ENCODE peak calls at places on chromosomes 11 and 22, in five cellular contexts. T is IMR-90, N is left ventricle myocardium inferior, U is ovary, R is thyroid gland. X is an unnamed sample.

GRCh38 chr22:44567846-44568493 is 69.9 kb upstream of the RTL6 start:
- DNase-seq in T (peak), N (no peak), U (peak), R (peak), X (peak)

GRCh38 chr22:17748555-17749353 is 25.5 kb downstream of the BID start:
- DNase-seq in T (no peak), N (peak), U (no peak), R (no peak), X (no peak)

GRCh38 chr11:63961608-63962412 is 12.6 kb upstream of the COX8A start:
- DNase-seq in T (peak), N (peak), U (no peak), R (no peak), X (peak)

GRCh38 chr11:112511271-112511670 is 250.6 kb upstream of the PLET1 start:
- DNase-seq in T (no peak), N (no peak), U (no peak), R (no peak), X (no peak)

GRCh38 chr11:134360050-134360835 is 28.5 kb downstream of the GLB1L2 start:
- DNase-seq in T (peak), N (peak), U (peak), R (peak), X (peak)

GRCh38 chr11:103164093-103164796 is 55.0 kb downstream of the DYNC2H1 start:
- DNase-seq in T (no peak), N (no peak), U (no peak), R (no peak), X (no peak)

GRCh38 chr11:119691701-119692546 is 37.1 kb downstream of the NECTIN1 start:
- DNase-seq in T (no peak), N (no peak), U (no peak), R (no peak), X (no peak)

GRCh38 chr22:29787371-29787980 is 20.3 kb downstream of the UQCR10 start:
- DNase-seq in T (no peak), N (no peak), U (no peak), R (peak), X (no peak)

GRCh38 chr11:110338684-110339083 is 42.3 kb upstream of the RDX start:
- DNase-seq in T (no peak), N (no peak), U (no peak), R (no peak), X (no peak)

GRCh38 chr11:78251083-78251699 is 62.5 kb downstream of the USP35 start:
- DNase-seq in T (peak), N (no peak), U (no peak), R (no peak), X (peak)

GRCh38 chr11:67054851-67055523 is 1.7 kb upstream of the RHOD start:
- DNase-seq in T (peak), N (peak), U (peak), R (no peak), X (peak)

GRCh38 chr11:88352139-88352538 is 14.6 kb upstream of the CTSC start:
- DNase-seq in T (peak), N (no peak), U (no peak), R (peak), X (peak)

GRCh38 chr11:13011366-13012036 is 2.4 kb downstream of the RASSF10 start:
- DNase-seq in T (no peak), N (no peak), U (no peak), R (no peak), X (no peak)
- H3K4me3 ChIP-seq in T (no peak), N (peak), U (no peak), R (no peak), X (no peak)

GRCh38 chr22:38938221-38938620 is 19.2 kb upstream of the APOBEC3A start:
- DNase-seq in T (no peak), N (no peak), U (no peak), R (no peak), X (no peak)
- TF ChIP-seq CTCF in T (no peak), N (no peak), U (no peak), R (no peak), X (no peak)

DNA sequence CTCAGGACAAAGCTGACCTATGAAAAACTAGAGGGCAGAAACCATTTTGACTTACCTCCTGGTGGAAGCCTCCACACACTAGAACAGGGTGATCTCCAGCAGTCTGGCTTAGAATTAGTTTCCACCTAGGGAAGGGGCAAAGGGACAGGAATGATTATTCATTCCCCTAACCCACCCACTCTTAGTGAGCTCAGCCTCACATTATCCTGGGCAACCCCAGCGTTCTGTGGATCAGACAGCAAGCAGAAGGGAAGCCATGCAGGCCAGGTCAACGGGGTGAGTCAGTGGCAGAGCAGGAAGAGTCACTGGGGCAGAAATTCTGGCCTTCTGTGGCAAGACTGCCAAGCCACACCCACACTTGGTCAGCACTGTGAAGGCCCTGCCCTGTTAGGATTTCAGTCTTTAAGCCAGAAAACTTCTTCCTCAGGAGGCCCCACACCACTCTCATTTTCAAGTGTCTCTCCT is 10.5 kb downstream of the NUMA1 start:
- DNase-seq in T (peak), N (peak), U (peak), R (peak), X (peak)
- H3K4me3 ChIP-seq in T (no peak), N (peak), U (no peak), R (no peak), X (peak)

GRCh38 chr22:23375031-23375827 is 194.9 kb downstream of the BCR start:
- DNase-seq in T (no peak), N (no peak), U (no peak), R (no peak), X (no peak)

GRCh38 chr22:23380230-23380573 is 199.9 kb downstream of the IGLL1 start:
- DNase-seq in T (no peak), N (no peak), U (no peak), R (peak), X (no peak)

GRCh38 chr22:23373601-23374000 is 193.3 kb downstream of the BCR start:
- DNase-seq in T (no peak), N (no peak), U (no peak), R (no peak), X (no peak)

GRCh38 chr22:23377767-23378166 is 197.5 kb downstream of the BCR start:
- DNase-seq in T (no peak), N (no peak), U (no peak), R (no peak), X (no peak)

GRCh38 chr22:23376256-23376655 is 195.9 kb downstream of the BCR start:
- DNase-seq in T (no peak), N (no peak), U (no peak), R (peak), X (no peak)
- TF ChIP-seq CTCF in T (peak), N (no peak), U (no peak), R (peak), X (peak)

GRCh38 chr11:69461272-69461962 is 20.0 kb upstream of the LINC01488 start:
- DNase-seq in T (no peak), N (peak), U (no peak), R (no peak), X (no peak)
- H3K4me3 ChIP-seq in T (no peak), N (no peak), U (no peak), R (no peak), X (no peak)

GRCh38 chr11:86535773-86536172 is 136.6 kb downstream of the ME3 start:
- DNase-seq in T (no peak), N (no peak), U (no peak), R (no peak), X (no peak)

GRCh38 chr11:86538223-86538548 is 134.2 kb downstream of the ME3 start:
- DNase-seq in T (no peak), N (no peak), U (no peak), R (no peak), X (no peak)

GRCh38 chr11:86537541-86538222 is 134.7 kb downstream of the ME3 start:
- DNase-seq in T (no peak), N (no peak), U (no peak), R (no peak), X (no peak)
- TF ChIP-seq CTCF in T (peak), N (peak), U (no peak), R (no peak), X (no peak)

DNA sequence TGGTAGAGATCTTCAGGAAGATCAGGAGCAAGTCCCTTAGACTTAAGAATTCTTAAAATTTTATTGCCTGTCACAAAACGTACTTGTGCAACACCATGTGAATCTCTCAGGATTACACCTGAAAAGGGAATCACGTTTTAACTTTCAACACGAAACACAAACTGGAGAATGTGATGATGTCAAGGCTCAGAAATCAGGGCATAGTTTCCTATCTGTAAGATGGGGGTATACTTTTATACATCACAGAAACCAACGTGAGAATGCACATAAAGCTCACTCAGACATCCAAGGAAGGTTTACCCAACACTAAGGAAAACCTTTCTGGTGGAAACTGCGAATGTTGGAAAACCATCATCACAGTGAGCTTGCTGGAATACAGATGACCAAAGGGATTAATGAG is 2.0 kb downstream of the RPS13 start:
- DNase-seq in T (no peak), N (no peak), U (no peak), R (no peak), X (no peak)
- H3K4me3 ChIP-seq in T (no peak), N (peak), U (peak), R (no peak), X (peak)

GRCh38 chr11:65422633-65423515 is at the start of gene NEAT1:
- DNase-seq in T (peak), N (peak), U (peak), R (peak), X (peak)
- TF ChIP-seq CTCF in T (no peak), N (no peak), U (peak), R (no peak), X (no peak)

GRCh38 chr11:120715239-120715638 is 203.7 kb downstream of the GRIK4 start:
- DNase-seq in T (no peak), N (no peak), U (no peak), R (no peak), X (no peak)
- H3K4me3 ChIP-seq in T (no peak), N (no peak), U (peak), R (no peak), X (peak)

GRCh38 chr22:21025763-21026755 is 6.3 kb downstream of the SLC7A4 start:
- DNase-seq in T (no peak), N (no peak), U (no peak), R (no peak), X (no peak)

GRCh38 chr22:21022507-21022906 is 7.5 kb downstream of the P2RX6 start:
- DNase-seq in T (no peak), N (no peak), U (no peak), R (no peak), X (no peak)

GRCh38 chr22:21020802-21021429 is 6.0 kb downstream of the P2RX6 start:
- DNase-seq in T (no peak), N (no peak), U (no peak), R (no peak), X (no peak)

GRCh38 chr22:21025266-21025665 is 7.1 kb downstream of the SLC7A4 start:
- DNase-seq in T (no peak), N (no peak), U (no peak), R (no peak), X (no peak)

DNA sequence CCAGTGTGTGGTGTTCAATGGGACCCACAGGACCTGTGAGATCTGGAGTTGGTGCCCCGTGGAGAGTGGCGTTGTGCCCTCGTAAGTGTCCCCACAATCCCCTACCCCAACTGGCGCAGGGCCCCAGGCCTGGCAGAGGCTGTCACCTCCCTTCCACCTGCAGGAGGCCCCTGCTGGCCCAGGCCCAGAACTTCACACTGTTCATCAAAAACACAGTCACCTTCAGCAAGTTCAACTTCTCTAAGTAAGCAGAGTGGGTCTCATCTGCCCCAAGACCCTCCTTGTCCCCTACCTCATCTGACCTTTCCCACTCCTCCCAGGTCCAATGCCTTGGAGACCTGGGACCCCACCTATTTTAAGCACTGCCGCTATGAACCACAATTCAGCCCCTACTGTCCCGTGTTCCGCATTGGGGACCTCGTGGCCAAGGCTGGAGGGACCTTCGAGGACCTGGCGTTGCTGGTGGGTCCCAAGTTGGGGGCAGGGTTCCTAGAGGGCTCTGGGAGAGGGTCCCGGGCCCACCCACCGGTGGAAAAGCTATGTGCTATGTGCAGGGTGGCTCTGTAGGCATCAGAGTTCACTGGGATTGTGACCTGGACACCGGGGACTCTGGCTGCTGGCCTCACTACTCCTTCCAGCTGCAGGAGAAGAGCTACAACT is 8.1 kb downstream of the P2RX6 start:
- DNase-seq in T (no peak), N (no peak), U (no peak), R (no peak), X (no peak)
- TF ChIP-seq CTCF in T (no peak), N (no peak), U (no peak), R (no peak), X (no peak)